ENCODE peak calls at places on chromosomes 16 and 17, in six cellular contexts. O is uterus, D is cardiac muscle cell, T is GM23338, Q is heart left ventricle, L is psoas muscle. S is an unnamed sample. For H3K4me1, the result is how much of the 10 kb centered on the place peaks cover.

GRCh38 chr16:4346205-4346781 is 4.8 kb downstream of the PAM16 start:
- DNase-seq in L (no peak), T (no peak), D (no peak), O (no peak), Q (no peak), S (no peak)

GRCh38 chr17:40419559-40420331 is 2.0 kb upstream of the TOP2A start:
- DNase-seq in O (no peak), T (no peak), D (no peak), Q (no peak), L (no peak), S (no peak)

GRCh38 chr17:78637146-78637545 is 60.0 kb upstream of the DNAH17 start:
- DNase-seq in Q (no peak), L (no peak), O (no peak), D (no peak), T (no peak), S (no peak)

GRCh38 chr16:80460004-80460403 is 80.8 kb upstream of the DYNLRB2 start:
- DNase-seq in Q (no peak), D (no peak), O (no peak), T (no peak), L (no peak), S (no peak)

GRCh38 chr16:23514381-23515152 is 4.3 kb upstream of the GGA2 start:
- DNase-seq in D (no peak), T (no peak), L (no peak), O (no peak), Q (no peak), S (peak)

GRCh38 chr17:66541461-66542182 is 239.2 kb downstream of the PRKCA start:
- DNase-seq in Q (no peak), D (no peak), O (no peak), T (no peak), L (no peak), S (no peak)

GRCh38 chr16:19882186-19882585 is 2.5 kb downstream of the GPRC5B start:
- DNase-seq in D (no peak), Q (no peak), L (no peak), O (no peak), T (peak), S (no peak)

GRCh38 chr16:12062343-12063003 is 85.9 kb downstream of the SNX29 start:
- DNase-seq in D (no peak), O (peak), T (no peak), L (peak), Q (peak), S (no peak)

GRCh38 chr17:70687421-70687820 is 518.1 kb downstream of the KCNJ2 start:
- DNase-seq in D (no peak), T (no peak), L (no peak), Q (no peak), O (no peak), S (no peak)

GRCh38 chr17:73027130-73027741 is 65.3 kb downstream of the SLC39A11 start:
- DNase-seq in T (no peak), D (no peak), O (no peak), L (no peak), Q (no peak), S (no peak)

GRCh38 chr17:42018339-42018738 is 1.1 kb upstream of the DNAJC7 start:
- DNase-seq in L (no peak), D (no peak), O (no peak), Q (no peak), T (no peak), S (no peak)

GRCh38 chr17:40443988-40444899 is 994 bp downstream of the IGFBP4 start:
- DNase-seq in T (peak), Q (no peak), O (peak), D (no peak), L (no peak), S (no peak)

GRCh38 chr16:14302031-14302398 is 230.9 kb downstream of the MRTFB start:
- DNase-seq in L (peak), D (peak), T (peak), Q (peak), O (peak), S (no peak)

GRCh38 chr16:11913425-11914079 is 2.2 kb downstream of the GSPT1 start:
- DNase-seq in L (no peak), Q (no peak), O (no peak), T (no peak), D (no peak), S (peak)

GRCh38 chr16:50210266-50211038 is 55.9 kb upstream of the ADCY7 start:
- DNase-seq in D (peak), T (peak), Q (peak), L (peak), O (peak), S (peak)

GRCh38 chr16:29708917-29709600 is 30.1 kb downstream of the QPRT start:
- DNase-seq in L (no peak), O (no peak), Q (no peak), D (no peak), T (peak), S (no peak)

GRCh38 chr17:54891176-54891821 is 9.4 kb upstream of the TOM1L1 start:
- DNase-seq in L (no peak), O (no peak), T (peak), Q (no peak), D (peak), S (peak)

GRCh38 chr16:72658888-72659717 is 388.8 kb downstream of the ZFHX3 start:
- DNase-seq in O (no peak), L (no peak), Q (no peak), D (no peak), T (no peak), S (no peak)

GRCh38 chr17:16255481-16255901 is 38.5 kb downstream of the PIGL start:
- DNase-seq in Q (peak), T (peak), L (peak), O (peak), D (peak), S (no peak)

GRCh38 chr17:73841431-73842060 is 197.3 kb upstream of the SDK2 start:
- DNase-seq in Q (no peak), D (peak), O (no peak), L (no peak), T (peak), S (no peak)

GRCh38 chr16:9446471-9447194 is 355.2 kb downstream of the HAPSTR1 start:
- DNase-seq in D (no peak), L (no peak), O (no peak), Q (peak), T (no peak), S (no peak)

GRCh38 chr16:5309946-5310611 is 212.5 kb upstream of the EEF2KMT start:
- DNase-seq in O (no peak), T (no peak), Q (no peak), D (no peak), L (no peak), S (no peak)

GRCh38 chr17:77425791-77426641 is 285.2 kb downstream of the SEC14L1 start:
- DNase-seq in L (peak), D (no peak), T (no peak), O (peak), Q (no peak), S (no peak)

GRCh38 chr17:57927048-57927723 is 28.0 kb downstream of the CUEDC1 start:
- DNase-seq in D (no peak), Q (no peak), L (no peak), T (peak), O (no peak), S (no peak)

GRCh38 chr17:75898065-75898464 is 1.3 kb upstream of the TRIM65 start:
- DNase-seq in T (no peak), L (no peak), Q (no peak), D (no peak), O (no peak), S (no peak)

GRCh38 chr17:17883801-17884200 is 47.0 kb upstream of the SREBF1 start:
- DNase-seq in L (no peak), D (no peak), T (no peak), O (no peak), Q (no peak), S (no peak)

GRCh38 chr16:66427871-66428681 is 981 bp downstream of the BEAN1 start:
- DNase-seq in L (no peak), Q (no peak), T (peak), D (peak), O (no peak), S (no peak)

GRCh38 chr17:72616457-72616856 is 476.0 kb downstream of the SLC39A11 start:
- DNase-seq in Q (no peak), L (no peak), D (no peak), T (no peak), O (no peak), S (no peak)

GRCh38 chr17:38320482-38320881 is 23.3 kb downstream of the GPR179 start:
- DNase-seq in D (no peak), L (no peak), O (no peak), Q (no peak), T (no peak), S (no peak)

GRCh38 chr17:18993876-18994275 is 10.7 kb downstream of the FAM83G start:
- DNase-seq in O (no peak), L (no peak), T (no peak), Q (no peak), D (no peak), S (no peak)

GRCh38 chr17:54455251-54455868 is 445.3 kb upstream of the TOM1L1 start:
- DNase-seq in D (no peak), L (no peak), Q (no peak), O (no peak), T (peak), S (no peak)

GRCh38 chr16:50721549-50722409 is 20.1 kb upstream of the CYLD start:
- DNase-seq in T (no peak), O (no peak), L (no peak), D (no peak), Q (no peak), S (no peak)

GRCh38 chr16:28915181-28915580 is 9.9 kb downstream of the RABEP2 start:
- DNase-seq in T (no peak), O (no peak), D (no peak), L (no peak), Q (no peak), S (no peak)

GRCh38 chr17:69508814-69509213 is 94.3 kb downstream of the MAP2K6 start:
- DNase-seq in T (no peak), L (no peak), D (no peak), Q (no peak), O (no peak), S (no peak)

GRCh38 chr16:56278196-56278855 is 87.0 kb downstream of the GNAO1 start:
- DNase-seq in L (no peak), T (no peak), O (no peak), Q (no peak), D (no peak), S (no peak)
- H3K27ac ChIP-seq in L (no peak), T (no peak), O (no peak), Q (no peak), D (no peak), S (no peak)

GRCh38 chr16:67463691-67464090 is 17.3 kb downstream of the ATP6V0D1 start:
- DNase-seq in O (no peak), Q (no peak), L (no peak), D (no peak), T (no peak), S (no peak)

GRCh38 chr16:67462279-67462655 is 18.7 kb downstream of the ATP6V0D1 start:
- DNase-seq in L (no peak), O (no peak), T (no peak), D (no peak), Q (no peak), S (no peak)

GRCh38 chr16:67463059-67463458 is 17.9 kb downstream of the ATP6V0D1 start:
- DNase-seq in O (no peak), D (no peak), Q (no peak), L (no peak), T (no peak), S (no peak)

GRCh38 chr16:67466581-67466980 is 14.4 kb downstream of the ATP6V0D1 start:
- DNase-seq in O (no peak), Q (no peak), T (no peak), D (no peak), L (no peak), S (no peak)

GRCh38 chr16:67464565-67464964 is 16.4 kb downstream of the ATP6V0D1 start:
- DNase-seq in L (peak), T (no peak), O (no peak), D (no peak), Q (no peak), S (no peak)
- H3K4me1 ChIP-seq in L (half or more), T (under half), O (under half), D (under half), Q (half or more), S (under half)

GRCh38 chr16:85908444-85908843 is 9.5 kb downstream of the IRF8 start:
- DNase-seq in Q (no peak), D (no peak), L (no peak), T (no peak), O (no peak), S (no peak)

GRCh38 chr16:85910073-85910853 is 11.3 kb downstream of the IRF8 start:
- DNase-seq in D (no peak), T (no peak), O (no peak), Q (no peak), L (no peak), S (no peak)

GRCh38 chr16:85911531-85911930 is 12.6 kb downstream of the IRF8 start:
- DNase-seq in O (no peak), T (no peak), L (no peak), Q (no peak), D (no peak), S (no peak)

GRCh38 chr16:85910854-85911247 is 11.9 kb downstream of the IRF8 start:
- DNase-seq in O (no peak), D (no peak), L (no peak), T (no peak), Q (no peak), S (no peak)

GRCh38 chr16:85908889-85909584 is 10.1 kb downstream of the IRF8 start:
- DNase-seq in L (no peak), Q (no peak), O (no peak), T (no peak), D (no peak), S (no peak)
- H3K27ac ChIP-seq in L (no peak), Q (no peak), O (no peak), T (no peak), D (no peak), S (no peak)

GRCh38 chr16:68359398-68360191 is 48.8 kb downstream of the PRMT7 start:
- DNase-seq in D (no peak), L (no peak), Q (no peak), O (no peak), T (no peak), S (no peak)

GRCh38 chr16:68360547-68360946 is 49.7 kb downstream of the PRMT7 start:
- DNase-seq in T (no peak), O (no peak), Q (no peak), L (no peak), D (no peak), S (no peak)

GRCh38 chr16:68357923-68358322 is 47.1 kb downstream of the PRMT7 start:
- DNase-seq in T (no peak), L (no peak), Q (no peak), D (no peak), O (no peak), S (no peak)

GRCh38 chr16:68357521-68357922 is 46.7 kb downstream of the PRMT7 start:
- DNase-seq in L (no peak), Q (no peak), T (no peak), O (no peak), D (no peak), S (no peak)

GRCh38 chr16:68358951-68359350 is 48.1 kb downstream of the PRMT7 start:
- DNase-seq in D (no peak), O (no peak), L (no peak), T (no peak), Q (no peak), S (no peak)
- H3K4me1 ChIP-seq in D (under half), O (under half), L (under half), T (under half), Q (under half), S (under half)

GRCh38 chr16:10756574-10756973 is 12.9 kb downstream of the NUBP1 start:
- DNase-seq in L (no peak), D (peak), T (no peak), O (no peak), Q (peak), S (no peak)

GRCh38 chr16:10761388-10761787 is 17.7 kb downstream of the NUBP1 start:
- DNase-seq in T (no peak), Q (no peak), D (no peak), L (no peak), O (no peak), S (no peak)

GRCh38 chr16:10762336-10762995 is 18.8 kb downstream of the NUBP1 start:
- DNase-seq in Q (no peak), T (no peak), O (no peak), L (no peak), D (no peak), S (no peak)

GRCh38 chr16:10765772-10766171 is 22.1 kb downstream of the NUBP1 start:
- DNase-seq in Q (no peak), T (no peak), D (no peak), O (no peak), L (no peak), S (no peak)

GRCh38 chr16:10760863-10761262 is 17.2 kb downstream of the NUBP1 start:
- DNase-seq in L (no peak), T (no peak), Q (no peak), D (no peak), O (no peak), S (no peak)
- H3K27ac ChIP-seq in L (no peak), T (no peak), Q (no peak), D (no peak), O (no peak), S (no peak)

GRCh38 chr16:88007321-88007731 is 56.1 kb downstream of the BANP start:
- DNase-seq in Q (no peak), L (no peak), D (no peak), O (no peak), T (no peak), S (no peak)
- H3K4me1 ChIP-seq in Q (under half), L (under half), D (under half), O (under half), T (under half), S (under half)

S was measured in CD4-positive, CD25-positive, alpha-beta regulatory T cell.